ENCODE peak calls at places on chromosomes 16 and 17, in six cellular contexts. M is ureter; T is activated naive CD8-positive, alpha-beta T cell treated with anti-CD3 and anti-CD28 coated beads, Interleukin-2, amount 10 ng/mL, durations not matched to agents 7 days and 5 days; P is suprapubic skin; R is left colon; V is NCI-H510A treated with DMSO at 0.1 percent for 48 hours. Y is an unnamed sample.
A peak's percentile ranks its signal among the peaks of the same experiment; 100 is the strongest.

GRCh38 chr17:67481808-67482207 is 104.7 kb downstream of the PITPNC1 start:
- DNase-seq in M (no peak), T (no peak), P (no peak), R (no peak), V (no peak), Y (no peak)

GRCh38 chr16:19907161-19907992 is 22.7 kb upstream of the GPRC5B start:
- DNase-seq in M (peak; percentile 57), T (peak; percentile 76), P (no peak), R (peak; percentile 49), V (peak; percentile 95), Y (no peak)

GRCh38 chr17:71639865-71640264 is 481.0 kb upstream of the SOX9 start:
- DNase-seq in M (no peak), T (no peak), P (no peak), R (no peak), V (no peak), Y (no peak)

GRCh38 chr16:87027056-87027616 is 290.1 kb downstream of the C16orf95 start:
- DNase-seq in M (no peak), T (no peak), P (no peak), R (no peak), V (no peak), Y (no peak)

GRCh38 chr17:32551186-32551955 is 64.6 kb downstream of the CDK5R1 start:
- DNase-seq in M (no peak), T (no peak), P (no peak), R (no peak), V (no peak), Y (no peak)

GRCh38 chr17:8792646-8793045 is 6.5 kb downstream of the MFSD6L start:
- DNase-seq in M (no peak), T (no peak), P (no peak), R (no peak), V (no peak), Y (no peak)

GRCh38 chr17:28958820-28959455 is 7.6 kb upstream of the PHF12 start:
- DNase-seq in M (no peak), T (no peak), P (no peak), R (no peak), V (no peak), Y (no peak)

GRCh38 chr17:14712471-14713075 is 411.7 kb downstream of the HS3ST3B1 start:
- DNase-seq in M (no peak), T (no peak), P (no peak), R (no peak), V (no peak), Y (no peak)

GRCh38 chr17:5541610-5542202 is 42.6 kb downstream of the NLRP1 start:
- DNase-seq in M (peak; percentile 13), T (no peak), P (no peak), R (no peak), V (no peak), Y (no peak)

GRCh38 chr16:1580956-1581355 is 30.9 kb downstream of the IFT140 start:
- DNase-seq in M (no peak), T (no peak), P (no peak), R (peak; percentile 55), V (no peak), Y (no peak)

GRCh38 chr16:11967195-11967911 is 2.3 kb downstream of the TNFRSF17 start:
- DNase-seq in M (no peak), T (no peak), P (no peak), R (no peak), V (no peak), Y (no peak)

GRCh38 chr16:71428385-71428784 is 13.5 kb downstream of the TLE7 start:
- DNase-seq in M (no peak), T (no peak), P (no peak), R (no peak), V (no peak), Y (no peak)

GRCh38 chr16:24729967-24730815 is 740 bp downstream of the TNRC6A start:
- DNase-seq in M (no peak), T (no peak), P (no peak), R (peak; percentile 66), V (peak; percentile 54), Y (no peak)

GRCh38 chr16:53821487-53821886 is 117.5 kb downstream of the FTO start:
- DNase-seq in M (no peak), T (no peak), P (no peak), R (no peak), V (no peak), Y (no peak)

GRCh38 chr16:47320546-47321315 is 140.1 kb downstream of the ITFG1 start:
- DNase-seq in M (no peak), T (no peak), P (no peak), R (no peak), V (no peak), Y (no peak)

GRCh38 chr17:70239391-70239826 is 70.1 kb downstream of the KCNJ2 start:
- DNase-seq in M (no peak), T (no peak), P (no peak), R (no peak), V (peak; percentile 84), Y (no peak)

GRCh38 chr16:16067127-16067526 is 117.7 kb downstream of the ABCC1 start:
- DNase-seq in M (peak; percentile 54), T (no peak), P (no peak), R (no peak), V (peak; percentile 40), Y (no peak)

GRCh38 chr17:15377200-15377599 is 35.8 kb upstream of the TEKT3 start:
- DNase-seq in M (no peak), T (no peak), P (no peak), R (no peak), V (no peak), Y (no peak)

GRCh38 chr16:69340095-69340644 is 598 bp downstream of the NIP7 start:
- DNase-seq in M (no peak), T (no peak), P (no peak), R (no peak), V (no peak), Y (no peak)

GRCh38 chr17:57269052-57269451 is 12.7 kb downstream of the MSI2 start:
- DNase-seq in M (no peak), T (no peak), P (peak; percentile 23), R (no peak), V (no peak), Y (no peak)

GRCh38 chr16:57372372-57373116 is at the start of gene CX3CL1:
- DNase-seq in M (peak; percentile 88), T (no peak), P (no peak), R (peak; percentile 77), V (no peak), Y (no peak)

GRCh38 chr17:57911834-57912673 is 43.2 kb downstream of the CUEDC1 start:
- DNase-seq in M (peak; percentile 88), T (no peak), P (peak; percentile 94), R (peak; percentile 91), V (peak; percentile 92), Y (peak; percentile 44)

GRCh38 chr17:63524051-63524450 is 893 bp downstream of the KCNH6 start:
- DNase-seq in M (no peak), T (no peak), P (no peak), R (no peak), V (no peak), Y (no peak)

GRCh38 chr16:75532142-75532765 is 3.7 kb downstream of the CHST5 start:
- DNase-seq in M (no peak), T (no peak), P (no peak), R (no peak), V (no peak), Y (no peak)

GRCh38 chr16:89338863-89339262 is 121.4 kb downstream of the ZNF778 start:
- DNase-seq in M (no peak), T (no peak), P (no peak), R (no peak), V (no peak), Y (no peak)

GRCh38 chr16:19240494-19240893 is 45.0 kb upstream of the CLEC19A start:
- DNase-seq in M (no peak), T (no peak), P (no peak), R (no peak), V (no peak), Y (no peak)

GRCh38 chr16:29815032-29815721 is 775 bp upstream of the PAGR1 start:
- DNase-seq in M (peak; percentile 63), T (peak; percentile 56), P (no peak), R (peak; percentile 68), V (peak; percentile 46), Y (no peak)

GRCh38 chr16:83742076-83742475 is 65.7 kb upstream of the HSBP1 start:
- DNase-seq in M (no peak), T (no peak), P (peak; percentile 23), R (no peak), V (no peak), Y (no peak)

GRCh38 chr16:28309811-28310311 is 17.5 kb downstream of the SBK1 start:
- DNase-seq in M (no peak), T (peak; percentile 81), P (no peak), R (peak; percentile 37), V (no peak), Y (no peak)

GRCh38 chr17:64174686-64175456 is 44.9 kb upstream of the ERN1 start:
- DNase-seq in M (no peak), T (no peak), P (no peak), R (no peak), V (no peak), Y (no peak)

Y was measured in NCI-H187 treated with DMSO at 0.1 percent for 48 hours.